ENCODE peak calls at places on chromosome 1, in six cellular contexts. One of them, this sample, is unnamed. For H3K4me1, the result is how much of the 10 kb centered on the place peaks cover.

GRCh38 chr1:58238846-58239245 is 307.7 kb downstream of the OMA1 start:
- DNase-seq in neural progenitor cell: no peak
- DNase-seq in PC-3: no peak
- DNase-seq in fibroblast of lung: no peak
- DNase-seq in kidney: no peak
- DNase-seq in DND-41: no peak
- DNase-seq in this sample: no peak

GRCh38 chr1:213586609-213586972 is 401.2 kb upstream of the PROX1 start:
- DNase-seq in neural progenitor cell: no peak
- DNase-seq in PC-3: no peak
- DNase-seq in kidney: no peak
- DNase-seq in fibroblast of lung: no peak
- DNase-seq in DND-41: no peak
- DNase-seq in this sample: no peak

GRCh38 chr1:119702384-119702783 is 9.3 kb upstream of the PHGDH start:
- DNase-seq in DND-41: no peak
- DNase-seq in kidney: no peak
- DNase-seq in neural progenitor cell: no peak
- DNase-seq in PC-3: peak
- DNase-seq in fibroblast of lung: peak
- DNase-seq in this sample: no peak

GRCh38 chr1:61754545-61754944 is 12.3 kb downstream of the PATJ start:
- DNase-seq in PC-3: peak
- DNase-seq in DND-41: no peak
- DNase-seq in kidney: no peak
- DNase-seq in neural progenitor cell: no peak
- DNase-seq in fibroblast of lung: no peak
- DNase-seq in this sample: no peak

GRCh38 chr1:204363335-204364114 is 3.8 kb upstream of the PLEKHA6 start:
- DNase-seq in neural progenitor cell: peak
- DNase-seq in fibroblast of lung: peak
- DNase-seq in PC-3: peak
- DNase-seq in DND-41: peak
- DNase-seq in kidney: peak
- DNase-seq in this sample: peak

GRCh38 chr1:84502892-84503291 is 3.3 kb upstream of the SPATA1 start:
- DNase-seq in neural progenitor cell: no peak
- DNase-seq in PC-3: no peak
- DNase-seq in fibroblast of lung: no peak
- DNase-seq in kidney: no peak
- DNase-seq in DND-41: no peak
- DNase-seq in this sample: no peak

GRCh38 chr1:3750716-3751115 is 1.5 kb upstream of the CCDC27 start:
- DNase-seq in fibroblast of lung: no peak
- DNase-seq in kidney: no peak
- DNase-seq in neural progenitor cell: no peak
- DNase-seq in DND-41: no peak
- DNase-seq in PC-3: no peak
- DNase-seq in this sample: no peak

GRCh38 chr1:162892916-162893714 is 32.1 kb upstream of the CCDC190 start:
- DNase-seq in PC-3: no peak
- DNase-seq in fibroblast of lung: peak
- DNase-seq in kidney: no peak
- DNase-seq in neural progenitor cell: peak
- DNase-seq in DND-41: no peak
- DNase-seq in this sample: no peak

GRCh38 chr1:234208791-234209190 is 164.5 kb upstream of the COA6 start:
- DNase-seq in DND-41: no peak
- DNase-seq in kidney: no peak
- DNase-seq in neural progenitor cell: no peak
- DNase-seq in PC-3: peak
- DNase-seq in fibroblast of lung: no peak
- DNase-seq in this sample: no peak

GRCh38 chr1:225943582-225943981 is 2.6 kb upstream of the LEFTY2 start:
- DNase-seq in fibroblast of lung: no peak
- DNase-seq in kidney: peak
- DNase-seq in PC-3: no peak
- DNase-seq in neural progenitor cell: no peak
- DNase-seq in DND-41: no peak
- DNase-seq in this sample: peak

GRCh38 chr1:42003433-42003832 is 84.7 kb upstream of the HIVEP3 start:
- DNase-seq in PC-3: peak
- DNase-seq in neural progenitor cell: no peak
- DNase-seq in kidney: no peak
- DNase-seq in DND-41: no peak
- DNase-seq in fibroblast of lung: no peak
- DNase-seq in this sample: no peak

GRCh38 chr1:17046043-17046657 is 7.7 kb downstream of the SDHB start:
- DNase-seq in PC-3: peak
- DNase-seq in neural progenitor cell: peak
- DNase-seq in kidney: no peak
- DNase-seq in fibroblast of lung: peak
- DNase-seq in DND-41: no peak
- DNase-seq in this sample: peak

GRCh38 chr1:151144474-151145157 is 1.8 kb downstream of the SEMA6C start:
- DNase-seq in neural progenitor cell: peak
- DNase-seq in PC-3: no peak
- DNase-seq in fibroblast of lung: no peak
- DNase-seq in kidney: no peak
- DNase-seq in DND-41: no peak
- DNase-seq in this sample: no peak

GRCh38 chr1:245671349-245671748 is 516.6 kb downstream of the KIF26B start:
- DNase-seq in kidney: no peak
- DNase-seq in fibroblast of lung: no peak
- DNase-seq in DND-41: no peak
- DNase-seq in PC-3: no peak
- DNase-seq in neural progenitor cell: no peak
- DNase-seq in this sample: no peak

GRCh38 chr1:48246727-48247126 is 24.2 kb downstream of the SLC5A9 start:
- DNase-seq in DND-41: no peak
- DNase-seq in neural progenitor cell: no peak
- DNase-seq in PC-3: peak
- DNase-seq in kidney: no peak
- DNase-seq in fibroblast of lung: no peak
- DNase-seq in this sample: no peak

GRCh38 chr1:47563206-47563605 is 125.4 kb downstream of the FOXD2 start:
- DNase-seq in DND-41: peak
- DNase-seq in fibroblast of lung: no peak
- DNase-seq in kidney: no peak
- DNase-seq in PC-3: no peak
- DNase-seq in neural progenitor cell: no peak
- DNase-seq in this sample: no peak

GRCh38 chr1:209653915-209654351 is 1.7 kb upstream of the LAMB3 start:
- DNase-seq in neural progenitor cell: no peak
- DNase-seq in kidney: no peak
- DNase-seq in DND-41: no peak
- DNase-seq in PC-3: no peak
- DNase-seq in fibroblast of lung: no peak
- DNase-seq in this sample: no peak

GRCh38 chr1:93603581-93603980 is 78.1 kb downstream of the BCAR3 start:
- DNase-seq in neural progenitor cell: no peak
- DNase-seq in DND-41: no peak
- DNase-seq in fibroblast of lung: no peak
- DNase-seq in PC-3: no peak
- DNase-seq in kidney: no peak
- DNase-seq in this sample: no peak

GRCh38 chr1:203280061-203280460 is 25.3 kb upstream of the BTG2 start:
- DNase-seq in PC-3: no peak
- DNase-seq in kidney: no peak
- DNase-seq in fibroblast of lung: no peak
- DNase-seq in neural progenitor cell: no peak
- DNase-seq in DND-41: no peak
- DNase-seq in this sample: no peak

GRCh38 chr1:203276916-203277535 is 28.3 kb upstream of the BTG2 start:
- DNase-seq in fibroblast of lung: no peak
- DNase-seq in neural progenitor cell: no peak
- DNase-seq in kidney: no peak
- DNase-seq in DND-41: no peak
- DNase-seq in PC-3: no peak
- DNase-seq in this sample: no peak

GRCh38 chr1:203276408-203276807 is 28.9 kb upstream of the BTG2 start:
- DNase-seq in fibroblast of lung: no peak
- DNase-seq in kidney: no peak
- DNase-seq in neural progenitor cell: no peak
- DNase-seq in PC-3: no peak
- DNase-seq in DND-41: no peak
- DNase-seq in this sample: no peak

GRCh38 chr1:203278885-203279406 is 26.4 kb upstream of the BTG2 start:
- DNase-seq in kidney: no peak
- DNase-seq in neural progenitor cell: no peak
- DNase-seq in fibroblast of lung: no peak
- DNase-seq in PC-3: no peak
- DNase-seq in DND-41: no peak
- DNase-seq in this sample: no peak

GRCh38 chr1:203278087-203278884 is 27.0 kb upstream of the BTG2 start:
- DNase-seq in neural progenitor cell: peak
- DNase-seq in DND-41: no peak
- DNase-seq in kidney: peak
- DNase-seq in fibroblast of lung: peak
- DNase-seq in PC-3: no peak
- DNase-seq in this sample: peak
- H3K9ac ChIP-seq in neural progenitor cell: no peak
- H3K9ac ChIP-seq in DND-41: no peak
- H3K9ac ChIP-seq in kidney: peak
- H3K9ac ChIP-seq in fibroblast of lung: peak
- H3K9ac ChIP-seq in PC-3: no peak
- H3K9ac ChIP-seq in this sample: peak

GRCh38 chr1:153542956-153543737 is 2.4 kb upstream of the S100A5 start:
- DNase-seq in DND-41: peak
- DNase-seq in neural progenitor cell: no peak
- DNase-seq in kidney: no peak
- DNase-seq in PC-3: no peak
- DNase-seq in fibroblast of lung: no peak
- DNase-seq in this sample: no peak
- H3K4me1 ChIP-seq in DND-41: half or more
- H3K4me1 ChIP-seq in neural progenitor cell: under half
- H3K4me1 ChIP-seq in kidney: under half
- H3K4me1 ChIP-seq in PC-3: half or more
- H3K4me1 ChIP-seq in fibroblast of lung: under half
- H3K4me1 ChIP-seq in this sample: under half

GRCh38 chr1:26066857-26067256 is 573 bp downstream of the TRIM63 start:
- DNase-seq in kidney: no peak
- DNase-seq in fibroblast of lung: no peak
- DNase-seq in PC-3: no peak
- DNase-seq in neural progenitor cell: no peak
- DNase-seq in DND-41: no peak
- DNase-seq in this sample: no peak
- H3K9ac ChIP-seq in kidney: no peak
- H3K9ac ChIP-seq in fibroblast of lung: no peak
- H3K9ac ChIP-seq in PC-3: no peak
- H3K9ac ChIP-seq in neural progenitor cell: no peak
- H3K9ac ChIP-seq in DND-41: no peak
- H3K9ac ChIP-seq in this sample: no peak

GRCh38 chr1:10665930-10666850 is 130.3 kb downstream of the CASZ1 start:
- DNase-seq in kidney: peak
- DNase-seq in fibroblast of lung: no peak
- DNase-seq in DND-41: no peak
- DNase-seq in PC-3: no peak
- DNase-seq in neural progenitor cell: no peak
- DNase-seq in this sample: no peak
- H3K4me1 ChIP-seq in kidney: half or more
- H3K4me1 ChIP-seq in fibroblast of lung: under half
- H3K4me1 ChIP-seq in DND-41: under half
- H3K4me1 ChIP-seq in PC-3: under half
- H3K4me1 ChIP-seq in neural progenitor cell: half or more
- H3K4me1 ChIP-seq in this sample: under half

GRCh38 chr1:2085080-2085479 is 34.9 kb downstream of the PRKCZ start:
- DNase-seq in neural progenitor cell: no peak
- DNase-seq in kidney: no peak
- DNase-seq in DND-41: no peak
- DNase-seq in fibroblast of lung: no peak
- DNase-seq in PC-3: no peak
- DNase-seq in this sample: no peak

GRCh38 chr1:2081326-2081885 is 31.2 kb downstream of the PRKCZ start:
- DNase-seq in neural progenitor cell: no peak
- DNase-seq in PC-3: no peak
- DNase-seq in kidney: no peak
- DNase-seq in DND-41: no peak
- DNase-seq in fibroblast of lung: no peak
- DNase-seq in this sample: no peak

GRCh38 chr1:2084306-2084705 is 34.1 kb downstream of the PRKCZ start:
- DNase-seq in kidney: no peak
- DNase-seq in neural progenitor cell: no peak
- DNase-seq in DND-41: no peak
- DNase-seq in fibroblast of lung: no peak
- DNase-seq in PC-3: no peak
- DNase-seq in this sample: no peak

GRCh38 chr1:2082064-2082463 is 31.9 kb downstream of the PRKCZ start:
- DNase-seq in PC-3: no peak
- DNase-seq in kidney: peak
- DNase-seq in DND-41: no peak
- DNase-seq in neural progenitor cell: no peak
- DNase-seq in fibroblast of lung: no peak
- DNase-seq in this sample: no peak

GRCh38 chr1:2083666-2084065 is 33.5 kb downstream of the PRKCZ start:
- DNase-seq in PC-3: no peak
- DNase-seq in neural progenitor cell: no peak
- DNase-seq in fibroblast of lung: no peak
- DNase-seq in kidney: no peak
- DNase-seq in DND-41: no peak
- DNase-seq in this sample: no peak
- H3K9ac ChIP-seq in PC-3: no peak
- H3K9ac ChIP-seq in neural progenitor cell: no peak
- H3K9ac ChIP-seq in fibroblast of lung: no peak
- H3K9ac ChIP-seq in kidney: no peak
- H3K9ac ChIP-seq in DND-41: no peak
- H3K9ac ChIP-seq in this sample: no peak

GRCh38 chr1:108010581-108010980 is 45.6 kb upstream of the VAV3 start:
- DNase-seq in neural progenitor cell: no peak
- DNase-seq in PC-3: peak
- DNase-seq in kidney: no peak
- DNase-seq in DND-41: no peak
- DNase-seq in fibroblast of lung: no peak
- DNase-seq in this sample: no peak

GRCh38 chr1:108009603-108010195 is 44.7 kb upstream of the VAV3 start:
- DNase-seq in DND-41: no peak
- DNase-seq in PC-3: peak
- DNase-seq in neural progenitor cell: no peak
- DNase-seq in kidney: no peak
- DNase-seq in fibroblast of lung: peak
- DNase-seq in this sample: no peak

GRCh38 chr1:108011295-108011694 is 46.3 kb upstream of the VAV3 start:
- DNase-seq in neural progenitor cell: no peak
- DNase-seq in PC-3: no peak
- DNase-seq in fibroblast of lung: no peak
- DNase-seq in DND-41: no peak
- DNase-seq in kidney: no peak
- DNase-seq in this sample: no peak

GRCh38 chr1:108007531-108007930 is 42.6 kb upstream of the VAV3 start:
- DNase-seq in DND-41: no peak
- DNase-seq in neural progenitor cell: no peak
- DNase-seq in PC-3: peak
- DNase-seq in kidney: no peak
- DNase-seq in fibroblast of lung: no peak
- DNase-seq in this sample: no peak

GRCh38 chr1:108007070-108007469 is 42.1 kb upstream of the VAV3 start:
- DNase-seq in fibroblast of lung: no peak
- DNase-seq in kidney: no peak
- DNase-seq in DND-41: no peak
- DNase-seq in PC-3: no peak
- DNase-seq in neural progenitor cell: no peak
- DNase-seq in this sample: no peak
- H3K4me1 ChIP-seq in fibroblast of lung: under half
- H3K4me1 ChIP-seq in kidney: under half
- H3K4me1 ChIP-seq in DND-41: under half
- H3K4me1 ChIP-seq in PC-3: under half
- H3K4me1 ChIP-seq in neural progenitor cell: under half
- H3K4me1 ChIP-seq in this sample: under half

This sample was measured in MM.1S.